ENCODE peak calls at places on chromosomes 1 and 21, in four cellular contexts. L is AG04450, H is GM12878, P is brain microvascular endothelial cell. R is an unnamed sample.
A peak's percentile ranks its signal among the peaks of the same experiment; 100 is the strongest.

GRCh38 chr1:75632350-75632949 is 21.5 kb upstream of the SLC44A5 start:
- DNase-seq in H (no peak), P (peak; percentile 17), L (no peak), R (no peak)

GRCh38 chr1:44086722-44087474 is 31.7 kb upstream of the KLF17 start:
- DNase-seq in H (no peak), L (no peak), P (no peak), R (no peak)

GRCh38 chr1:178019622-178020021 is 49.8 kb upstream of the SEC16B start:
- DNase-seq in P (no peak), H (no peak), L (no peak), R (no peak)

GRCh38 chr1:24643362-24644346 is 552 bp downstream of the SRRM1 start:
- DNase-seq in L (no peak), H (no peak), P (no peak), R (no peak)

GRCh38 chr1:159851386-159851785 is 11.1 kb downstream of the VSIG8 start:
- DNase-seq in H (no peak), P (no peak), L (no peak), R (no peak)

GRCh38 chr1:89633745-89634625 is 1.1 kb downstream of the LRRC8C start:
- DNase-seq in H (no peak), L (no peak), P (no peak), R (no peak)

GRCh38 chr1:86706018-86706417 is 1.6 kb downstream of the SH3GLB1 start:
- DNase-seq in P (no peak), H (no peak), L (no peak), R (no peak)

GRCh38 chr1:67105508-67105907 is 29.3 kb downstream of the C1orf141 start:
- DNase-seq in L (no peak), H (no peak), P (no peak), R (no peak)

GRCh38 chr1:182446033-182446669 is 3.8 kb upstream of the RGSL1 start:
- DNase-seq in P (peak; percentile 34), H (peak; percentile 26), L (no peak), R (peak; percentile 1)

GRCh38 chr1:119141020-119141424 is 569 bp upstream of the WARS2 start:
- DNase-seq in P (peak; percentile 17), L (no peak), H (peak; percentile 7), R (no peak)

GRCh38 chr1:38941527-38942019 is at the start of gene RHBDL2:
- DNase-seq in L (no peak), H (no peak), P (no peak), R (no peak)

GRCh38 chr1:186735463-186735862 is 55.2 kb upstream of the PTGS2 start:
- DNase-seq in P (no peak), L (no peak), H (no peak), R (no peak)

GRCh38 chr21:17829472-17829871 is 10.3 kb upstream of the C21orf91 start:
- DNase-seq in P (peak; percentile 11), L (peak; percentile 27), H (no peak), R (no peak)

GRCh38 chr1:205535096-205535495 is 30.6 kb downstream of the CDK18 start:
- DNase-seq in H (no peak), P (no peak), L (no peak), R (no peak)

GRCh38 chr1:154806333-154806732 is 63.7 kb downstream of the KCNN3 start:
- DNase-seq in H (no peak), P (no peak), L (no peak), R (no peak)

GRCh38 chr1:93663191-93663614 is 18.4 kb downstream of the BCAR3 start:
- DNase-seq in P (no peak), L (no peak), H (no peak), R (no peak)

GRCh38 chr21:38699048-38699447 is 106.7 kb upstream of the ETS2 start:
- DNase-seq in L (no peak), P (no peak), H (no peak), R (no peak)
- TF ChIP-seq CTCF in L (peak; percentile 22), P (peak; percentile 65), H (no peak), R (peak; percentile 66)

GRCh38 chr1:151991663-151992344 is 1.9 kb downstream of the S100A10 start:
- DNase-seq in P (no peak), L (no peak), H (no peak), R (no peak)

GRCh38 chr1:151990058-151990855 is 3.4 kb downstream of the S100A10 start:
- DNase-seq in H (no peak), P (no peak), L (no peak), R (no peak)

GRCh38 chr1:151992345-151993083 is 1.1 kb downstream of the S100A10 start:
- DNase-seq in P (peak; percentile 87), H (no peak), L (no peak), R (peak; percentile 59)

GRCh38 chr1:151989131-151989868 is 4.4 kb downstream of the S100A10 start:
- DNase-seq in L (no peak), H (no peak), P (peak; percentile 76), R (no peak)

DNA sequence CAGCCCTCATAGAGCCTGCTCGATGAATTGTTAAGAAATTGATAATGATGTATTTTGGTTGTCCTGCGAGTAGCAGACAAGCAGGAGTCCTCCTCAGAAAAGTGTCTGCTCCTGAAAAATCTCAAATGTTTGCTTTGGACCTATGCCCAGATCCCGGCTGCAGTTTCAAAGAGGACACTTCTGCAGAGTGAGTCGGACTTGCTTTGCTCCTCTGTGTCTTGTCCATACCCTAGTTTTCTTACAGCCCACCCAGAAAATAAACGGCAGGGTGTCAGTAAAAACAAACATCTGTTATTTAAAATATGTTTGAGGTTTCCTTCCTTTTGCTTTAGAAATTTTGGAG is 2.8 kb downstream of the S100A10 start:
- DNase-seq in L (no peak), H (no peak), P (peak; percentile 77), R (no peak)
- H3K4me3 ChIP-seq in L (peak overlapping the region; percentile 94), H (no peak overlapping the region), P (no peak overlapping the region), R (peak overlapping the region; percentile 78)

GRCh38 chr1:162397039-162397448 is 14.9 kb downstream of the SH2D1B start:
- DNase-seq in P (no peak), L (no peak), H (no peak), R (no peak)
- TF ChIP-seq CTCF in P (peak; percentile 16), L (no peak), H (no peak), R (no peak)

GRCh38 chr1:59115865-59116264 is 181.0 kb upstream of the FGGY start:
- DNase-seq in H (no peak), L (no peak), P (no peak), R (no peak)
- H3K4me3 ChIP-seq in H (no peak overlapping the region), L (no peak overlapping the region), P (no peak overlapping the region), R (no peak overlapping the region)

GRCh38 chr1:150622219-150622975 is 7.0 kb downstream of the ENSA start:
- DNase-seq in H (no peak), P (no peak), L (no peak), R (no peak)
- TF ChIP-seq CTCF in H (no peak), P (no peak), L (no peak), R (no peak)

GRCh38 chr21:36310016-36310415 is 10.0 kb upstream of the MORC3 start:
- DNase-seq in H (peak; percentile 33), L (no peak), P (no peak), R (no peak)
- H3K4me3 ChIP-seq in H (no peak overlapping the region), L (no peak overlapping the region), P (no peak overlapping the region), R (no peak overlapping the region)

DNA sequence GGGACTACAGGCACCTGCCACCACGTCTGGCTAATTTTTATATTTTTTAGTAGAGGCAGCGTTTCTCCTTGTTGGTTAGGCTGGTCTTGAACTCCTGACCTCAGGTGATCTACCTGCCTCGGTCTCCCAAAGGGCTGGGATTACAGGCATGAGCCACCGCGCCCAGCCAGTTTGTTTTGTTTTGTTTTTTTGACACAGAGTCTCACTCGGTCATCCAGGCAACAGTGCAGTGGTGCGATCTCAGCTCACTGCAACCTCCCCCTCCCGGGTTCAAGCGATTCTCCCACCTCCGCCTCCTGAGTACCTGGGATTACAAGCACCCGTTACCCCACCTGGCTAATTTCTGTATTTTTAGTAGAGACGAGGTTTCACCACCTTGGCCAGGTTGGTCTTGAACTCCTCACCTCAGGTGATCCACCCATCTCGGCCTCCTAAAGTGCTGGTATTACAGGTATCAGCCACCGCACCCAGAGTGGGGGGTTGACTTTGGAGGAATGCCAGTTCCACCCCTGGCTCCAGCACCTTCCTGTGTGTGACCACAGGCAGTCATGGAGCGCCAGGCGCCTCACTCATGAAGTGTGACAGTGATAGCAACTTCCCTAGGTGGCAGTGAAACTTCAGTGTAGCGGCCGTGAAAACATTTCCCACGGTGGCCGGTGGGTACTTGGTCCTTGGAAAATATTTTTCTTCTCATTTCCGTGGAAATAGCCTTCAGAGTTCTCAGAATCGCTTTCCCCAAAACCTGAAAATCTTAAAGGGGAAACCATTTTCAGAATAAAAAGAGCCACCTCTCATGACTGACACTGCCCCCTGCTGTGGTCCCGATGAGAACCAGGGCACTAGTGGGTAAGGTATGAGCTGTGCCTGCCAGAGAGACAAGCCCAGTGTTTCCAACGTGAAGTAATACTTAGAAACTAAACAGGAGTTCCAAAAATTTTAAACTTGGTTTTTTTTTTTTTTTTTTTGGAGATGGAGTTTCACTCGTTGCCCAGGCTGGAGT is 48.6 kb downstream of the WDR4 start:
- DNase-seq in H (no peak), L (no peak), P (no peak), R (no peak)
- TF ChIP-seq CTCF in H (peak; percentile 4), L (no peak), P (peak; percentile 11), R (no peak)

GRCh38 chr1:51331206-51332100 is 1.1 kb upstream of the TTC39A start:
- DNase-seq in P (peak; percentile 39), L (no peak), H (peak; percentile 13), R (peak; percentile 26)
- H3K4me3 ChIP-seq in P (no peak overlapping the region), L (no peak overlapping the region), H (no peak overlapping the region), R (no peak overlapping the region)

GRCh38 chr1:230768903-230769570 is 21.8 kb downstream of the CAPN9 start:
- DNase-seq in H (no peak), P (peak; percentile 27), L (peak; percentile 78), R (peak; percentile 88)

GRCh38 chr1:230773396-230774033 is 26.3 kb downstream of the CAPN9 start:
- DNase-seq in L (no peak), P (no peak), H (no peak), R (no peak)

GRCh38 chr1:230771773-230772354 is 24.7 kb downstream of the CAPN9 start:
- DNase-seq in L (no peak), P (no peak), H (no peak), R (no peak)

GRCh38 chr1:230770317-230770716 is 23.1 kb downstream of the CAPN9 start:
- DNase-seq in P (no peak), L (no peak), H (no peak), R (no peak)

GRCh38 chr1:230772457-230773395 is 25.5 kb downstream of the CAPN9 start:
- DNase-seq in H (no peak), P (peak; percentile 59), L (no peak), R (no peak)
- TF ChIP-seq CTCF in H (no peak), P (peak; percentile 80), L (peak; percentile 85), R (peak; percentile 81)